ENCODE peak calls at places on chromosomes 6 and 20, in four cellular contexts. P, Q, V and R are unnamed samples.

GRCh38 chr6:15434263-15434662 is 188.4 kb downstream of the JARID2 start:
- DNase-seq in P (no peak), Q (no peak), V (peak; percentile 26), R (no peak)

GRCh38 chr6:25232478-25232877 is 46.7 kb upstream of the CARMIL1 start:
- DNase-seq in P (no peak), Q (peak; percentile 66), V (no peak), R (no peak)

GRCh38 chr6:101395345-101395744 is 1.8 kb downstream of the GRIK2 start:
- DNase-seq in P (no peak), Q (no peak), V (no peak), R (peak; percentile 15)

GRCh38 chr6:136738178-136739057 is 53.9 kb downstream of the MAP3K5 start:
- DNase-seq in P (no peak), Q (no peak), V (no peak), R (no peak)

GRCh38 chr6:126603410-126603809 is 263.5 kb downstream of the CENPW start:
- DNase-seq in P (no peak), Q (no peak), V (no peak), R (no peak)

GRCh38 chr20:58277578-58278344 is 31.8 kb upstream of the RAB22A start:
- DNase-seq in P (no peak), Q (no peak), V (no peak), R (no peak)

GRCh38 chr6:132132911-132133639 is 181.9 kb upstream of the CCN2 start:
- DNase-seq in P (no peak), Q (no peak), V (no peak), R (peak; percentile 56)

GRCh38 chr20:34965051-34965450 is 9.4 kb downstream of the MYH7B start:
- DNase-seq in P (no peak), Q (no peak), V (no peak), R (no peak)

GRCh38 chr6:53615633-53616449 is 49.7 kb downstream of the KLHL31 start:
- DNase-seq in P (no peak), Q (no peak), V (no peak), R (peak; percentile 99)

GRCh38 chr6:92915466-92915865 is 503.9 kb downstream of the EPHA7 start:
- DNase-seq in P (no peak), Q (no peak), V (no peak), R (no peak)

GRCh38 chr6:90302320-90302719 is 5.7 kb upstream of the BACH2 start:
- DNase-seq in P (no peak), Q (no peak), V (no peak), R (no peak)
- TF ChIP-seq CTCF in P (no peak), Q (no peak), V (no peak), R (no peak)

DNA sequence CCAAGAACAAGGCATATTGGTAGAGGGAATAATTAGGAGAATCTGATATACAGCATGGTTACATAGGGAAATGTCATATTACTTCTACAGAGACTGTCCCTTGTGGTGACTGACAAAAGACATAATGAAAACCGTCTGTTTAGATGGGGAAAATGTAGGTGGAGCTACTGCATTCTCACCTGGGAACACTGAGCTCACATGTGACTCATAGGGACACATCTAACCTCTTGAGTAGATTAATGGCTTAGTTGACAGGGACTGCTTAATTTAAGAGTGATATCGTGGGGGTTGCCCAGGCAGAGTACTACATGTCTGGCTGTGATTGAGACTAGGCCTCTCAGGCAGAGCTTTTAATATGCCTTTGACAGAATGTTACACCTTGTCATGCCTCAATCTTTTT is 235.3 kb upstream of the ZFP64 start:
- DNase-seq in P (no peak), Q (no peak), V (no peak), R (no peak)
- TF ChIP-seq EZH2phosphoT487 in P (no peak), Q (no peak), V (no peak), R (no peak)

GRCh38 chr6:82080767-82081166 is 166.8 kb downstream of the IBTK start:
- DNase-seq in P (no peak), Q (no peak), V (no peak), R (no peak)

GRCh38 chr6:82072771-82073170 is 174.8 kb downstream of the IBTK start:
- DNase-seq in P (no peak), Q (no peak), V (no peak), R (peak; percentile 7)

GRCh38 chr6:82078286-82078908 is 169.1 kb downstream of the IBTK start:
- DNase-seq in P (no peak), Q (no peak), V (no peak), R (no peak)

GRCh38 chr6:82073484-82073883 is 174.1 kb downstream of the IBTK start:
- DNase-seq in P (peak; percentile 52), Q (no peak), V (no peak), R (no peak)

DNA sequence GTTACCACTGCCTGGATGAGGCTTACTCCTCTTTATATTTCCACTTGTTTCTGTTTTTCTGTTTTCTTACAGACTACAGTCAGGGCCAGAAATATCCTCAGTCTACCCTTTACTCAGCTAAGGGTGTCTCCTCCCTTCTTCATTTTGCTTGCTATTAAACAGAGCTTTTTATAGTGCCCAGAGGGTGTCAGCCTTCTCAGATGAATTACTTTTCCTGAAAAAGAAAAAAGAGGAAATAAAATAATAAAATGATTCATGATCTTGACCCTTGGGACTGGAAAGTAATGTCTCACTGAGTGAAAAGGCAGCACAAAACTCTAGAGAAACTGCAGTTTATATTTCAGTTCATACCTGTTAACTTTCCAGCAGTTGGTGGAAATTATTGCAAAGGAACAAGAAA is 170.7 kb downstream of the IBTK start:
- DNase-seq in P (no peak), Q (no peak), V (no peak), R (peak; percentile 12)
- TF ChIP-seq CTCF in P (no peak), Q (peak; percentile 24), V (no peak), R (peak; percentile 20)

DNA sequence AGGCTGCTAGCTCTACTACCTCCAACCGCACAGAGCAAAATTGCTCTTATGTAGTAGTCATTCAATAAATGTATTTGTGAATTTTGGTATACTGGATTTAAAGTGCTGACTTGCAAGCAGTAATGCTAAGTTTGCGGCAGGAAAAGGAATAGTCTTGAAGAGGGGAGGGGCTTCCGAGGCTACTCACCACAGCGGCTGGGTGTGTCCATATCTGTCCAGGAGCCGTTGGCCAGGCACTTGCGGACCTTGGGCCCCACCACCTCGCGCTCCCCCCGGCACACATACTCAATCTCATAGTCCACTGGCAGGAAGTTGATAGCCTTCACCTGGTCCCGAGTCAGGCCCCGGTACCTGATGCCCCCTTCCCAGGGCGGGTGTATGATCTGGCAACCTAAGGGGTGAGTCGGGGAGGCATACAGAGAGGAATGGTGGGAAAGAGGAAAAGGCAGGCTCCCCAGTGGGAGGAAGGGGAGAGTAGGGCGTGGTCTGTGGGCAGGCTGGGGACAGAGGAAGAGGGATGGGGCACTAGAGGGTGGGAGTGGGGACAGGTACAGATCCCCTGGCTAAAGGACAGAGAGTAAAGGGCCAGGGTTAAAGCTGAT is 1.7 kb downstream of the GABBR1 start:
- DNase-seq in P (peak; percentile 47), Q (no peak), V (no peak), R (no peak)
- TF ChIP-seq EZH2phosphoT487 in P (no peak), Q (no peak), V (no peak), R (no peak)